ENCODE peak calls at places on chromosomes 2 and 18, in ten cellular contexts. One of them, this sample, is unnamed.

GRCh38 chr18:13874558-13874957 is 40.8 kb downstream of the MC2R start:
- DNase-seq in CD8-positive, alpha-beta T cell: no peak
- DNase-seq in progenitor cell of endocrine pancreas: no peak
- DNase-seq in choroid plexus epithelial cell: no peak
- DNase-seq in stomach: no peak
- DNase-seq in nephron progenitor cell: no peak
- DNase-seq in A549: no peak
- DNase-seq in left ventricle myocardium inferior: no peak
- DNase-seq in hepatocyte: no peak
- DNase-seq in astrocyte: no peak
- DNase-seq in this sample: no peak

GRCh38 chr2:95031076-95031725 is 5.7 kb downstream of the MAL start:
- DNase-seq in CD8-positive, alpha-beta T cell: no peak
- DNase-seq in left ventricle myocardium inferior: no peak
- DNase-seq in choroid plexus epithelial cell: no peak
- DNase-seq in nephron progenitor cell: no peak
- DNase-seq in hepatocyte: no peak
- DNase-seq in astrocyte: no peak
- DNase-seq in A549: no peak
- DNase-seq in progenitor cell of endocrine pancreas: no peak
- DNase-seq in stomach: no peak
- DNase-seq in this sample: no peak

GRCh38 chr18:13501896-13502295 is 224.5 kb downstream of the FAM210A start:
- DNase-seq in progenitor cell of endocrine pancreas: no peak
- DNase-seq in CD8-positive, alpha-beta T cell: no peak
- DNase-seq in choroid plexus epithelial cell: no peak
- DNase-seq in hepatocyte: no peak
- DNase-seq in left ventricle myocardium inferior: no peak
- DNase-seq in stomach: no peak
- DNase-seq in A549: no peak
- DNase-seq in astrocyte: peak; percentile 24
- DNase-seq in nephron progenitor cell: no peak
- DNase-seq in this sample: no peak

GRCh38 chr2:42073739-42074138 is 25.9 kb downstream of the PKDCC start:
- DNase-seq in stomach: no peak
- DNase-seq in left ventricle myocardium inferior: no peak
- DNase-seq in CD8-positive, alpha-beta T cell: no peak
- DNase-seq in choroid plexus epithelial cell: no peak
- DNase-seq in astrocyte: no peak
- DNase-seq in progenitor cell of endocrine pancreas: no peak
- DNase-seq in hepatocyte: no peak
- DNase-seq in A549: no peak
- DNase-seq in nephron progenitor cell: no peak
- DNase-seq in this sample: peak; percentile 91

GRCh38 chr18:79765491-79766245 is 32.1 kb upstream of the KCNG2 start:
- DNase-seq in stomach: no peak
- DNase-seq in choroid plexus epithelial cell: no peak
- DNase-seq in left ventricle myocardium inferior: no peak
- DNase-seq in hepatocyte: no peak
- DNase-seq in CD8-positive, alpha-beta T cell: no peak
- DNase-seq in nephron progenitor cell: no peak
- DNase-seq in astrocyte: peak; percentile 8
- DNase-seq in A549: no peak
- DNase-seq in progenitor cell of endocrine pancreas: no peak
- DNase-seq in this sample: peak; percentile 18

GRCh38 chr2:127425540-127426490 is 7.6 kb downstream of the PROC start:
- DNase-seq in astrocyte: no peak
- DNase-seq in CD8-positive, alpha-beta T cell: no peak
- DNase-seq in A549: no peak
- DNase-seq in left ventricle myocardium inferior: no peak
- DNase-seq in nephron progenitor cell: no peak
- DNase-seq in progenitor cell of endocrine pancreas: no peak
- DNase-seq in choroid plexus epithelial cell: no peak
- DNase-seq in stomach: no peak
- DNase-seq in hepatocyte: no peak
- DNase-seq in this sample: no peak

GRCh38 chr2:188725981-188726380 is 248.2 kb upstream of the COL3A1 start:
- DNase-seq in choroid plexus epithelial cell: peak; percentile 85
- DNase-seq in stomach: no peak
- DNase-seq in hepatocyte: no peak
- DNase-seq in nephron progenitor cell: no peak
- DNase-seq in progenitor cell of endocrine pancreas: no peak
- DNase-seq in A549: no peak
- DNase-seq in CD8-positive, alpha-beta T cell: no peak
- DNase-seq in left ventricle myocardium inferior: no peak
- DNase-seq in astrocyte: peak; percentile 82
- DNase-seq in this sample: peak; percentile 58

GRCh38 chr18:24095976-24096375 is 42.9 kb upstream of the CABYR start:
- DNase-seq in progenitor cell of endocrine pancreas: no peak
- DNase-seq in CD8-positive, alpha-beta T cell: no peak
- DNase-seq in astrocyte: no peak
- DNase-seq in nephron progenitor cell: no peak
- DNase-seq in stomach: no peak
- DNase-seq in hepatocyte: no peak
- DNase-seq in choroid plexus epithelial cell: no peak
- DNase-seq in A549: no peak
- DNase-seq in left ventricle myocardium inferior: no peak
- DNase-seq in this sample: no peak

GRCh38 chr2:11576398-11576797 is 42.6 kb downstream of the GREB1 start:
- DNase-seq in progenitor cell of endocrine pancreas: no peak
- DNase-seq in stomach: no peak
- DNase-seq in A549: no peak
- DNase-seq in choroid plexus epithelial cell: no peak
- DNase-seq in hepatocyte: no peak
- DNase-seq in CD8-positive, alpha-beta T cell: no peak
- DNase-seq in left ventricle myocardium inferior: no peak
- DNase-seq in astrocyte: no peak
- DNase-seq in nephron progenitor cell: no peak
- DNase-seq in this sample: no peak

GRCh38 chr2:242034996-242035814 is 165.7 kb downstream of the RTP5 start:
- DNase-seq in astrocyte: no peak
- DNase-seq in CD8-positive, alpha-beta T cell: no peak
- DNase-seq in choroid plexus epithelial cell: no peak
- DNase-seq in hepatocyte: no peak
- DNase-seq in nephron progenitor cell: no peak
- DNase-seq in A549: no peak
- DNase-seq in progenitor cell of endocrine pancreas: peak; percentile 7
- DNase-seq in left ventricle myocardium inferior: no peak
- DNase-seq in stomach: peak; percentile 24
- DNase-seq in this sample: no peak

GRCh38 chr2:48900321-48901014 is 144.9 kb upstream of the LHCGR start:
- DNase-seq in astrocyte: peak; percentile 2
- DNase-seq in choroid plexus epithelial cell: no peak
- DNase-seq in progenitor cell of endocrine pancreas: no peak
- DNase-seq in A549: no peak
- DNase-seq in CD8-positive, alpha-beta T cell: no peak
- DNase-seq in stomach: no peak
- DNase-seq in nephron progenitor cell: no peak
- DNase-seq in hepatocyte: no peak
- DNase-seq in left ventricle myocardium inferior: no peak
- DNase-seq in this sample: no peak

GRCh38 chr2:48248251-48248933 is 281.6 kb upstream of the STON1 start:
- DNase-seq in hepatocyte: peak; percentile 69
- DNase-seq in A549: peak; percentile 74
- DNase-seq in stomach: no peak
- DNase-seq in CD8-positive, alpha-beta T cell: no peak
- DNase-seq in progenitor cell of endocrine pancreas: no peak
- DNase-seq in choroid plexus epithelial cell: peak; percentile 91
- DNase-seq in left ventricle myocardium inferior: no peak
- DNase-seq in nephron progenitor cell: no peak
- DNase-seq in astrocyte: peak; percentile 91
- DNase-seq in this sample: peak; percentile 93

GRCh38 chr2:195352581-195352980 is 304.4 kb upstream of the SLC39A10 start:
- DNase-seq in astrocyte: no peak
- DNase-seq in hepatocyte: no peak
- DNase-seq in A549: peak; percentile 28
- DNase-seq in choroid plexus epithelial cell: no peak
- DNase-seq in nephron progenitor cell: no peak
- DNase-seq in CD8-positive, alpha-beta T cell: no peak
- DNase-seq in left ventricle myocardium inferior: no peak
- DNase-seq in stomach: no peak
- DNase-seq in progenitor cell of endocrine pancreas: no peak
- DNase-seq in this sample: no peak

GRCh38 chr18:79582978-79583377 is 96.6 kb upstream of the CTDP1 start:
- DNase-seq in hepatocyte: no peak
- DNase-seq in left ventricle myocardium inferior: no peak
- DNase-seq in astrocyte: no peak
- DNase-seq in CD8-positive, alpha-beta T cell: no peak
- DNase-seq in progenitor cell of endocrine pancreas: no peak
- DNase-seq in choroid plexus epithelial cell: no peak
- DNase-seq in nephron progenitor cell: no peak
- DNase-seq in stomach: no peak
- DNase-seq in A549: no peak
- DNase-seq in this sample: no peak

GRCh38 chr18:35267161-35267651 is 22.8 kb downstream of the ZSCAN30 start:
- DNase-seq in A549: no peak
- DNase-seq in left ventricle myocardium inferior: peak; percentile 85
- DNase-seq in nephron progenitor cell: no peak
- DNase-seq in choroid plexus epithelial cell: peak; percentile 72
- DNase-seq in astrocyte: peak; percentile 56
- DNase-seq in CD8-positive, alpha-beta T cell: peak; percentile 59
- DNase-seq in stomach: peak; percentile 80
- DNase-seq in progenitor cell of endocrine pancreas: no peak
- DNase-seq in hepatocyte: no peak
- DNase-seq in this sample: peak; percentile 69

GRCh38 chr2:109046925-109047508 is 58.0 kb upstream of the EDAR start:
- DNase-seq in progenitor cell of endocrine pancreas: no peak
- DNase-seq in astrocyte: no peak
- DNase-seq in nephron progenitor cell: no peak
- DNase-seq in left ventricle myocardium inferior: no peak
- DNase-seq in hepatocyte: no peak
- DNase-seq in A549: peak; percentile 31
- DNase-seq in stomach: no peak
- DNase-seq in choroid plexus epithelial cell: no peak
- DNase-seq in CD8-positive, alpha-beta T cell: no peak
- DNase-seq in this sample: no peak

GRCh38 chr2:197708331-197708730 is 3.2 kb downstream of the MARS2 start:
- DNase-seq in stomach: no peak
- DNase-seq in nephron progenitor cell: no peak
- DNase-seq in progenitor cell of endocrine pancreas: no peak
- DNase-seq in left ventricle myocardium inferior: no peak
- DNase-seq in hepatocyte: peak; percentile 20
- DNase-seq in choroid plexus epithelial cell: peak; percentile 75
- DNase-seq in astrocyte: peak; percentile 61
- DNase-seq in A549: no peak
- DNase-seq in CD8-positive, alpha-beta T cell: no peak
- DNase-seq in this sample: peak; percentile 74

GRCh38 chr2:66683068-66683467 is 248.1 kb downstream of the MEIS1 start:
- DNase-seq in nephron progenitor cell: no peak
- DNase-seq in progenitor cell of endocrine pancreas: no peak
- DNase-seq in choroid plexus epithelial cell: no peak
- DNase-seq in left ventricle myocardium inferior: no peak
- DNase-seq in stomach: no peak
- DNase-seq in hepatocyte: no peak
- DNase-seq in CD8-positive, alpha-beta T cell: no peak
- DNase-seq in A549: no peak
- DNase-seq in astrocyte: no peak
- DNase-seq in this sample: no peak

GRCh38 chr2:147222506-147222905 is 622.3 kb upstream of the ACVR2A start:
- DNase-seq in nephron progenitor cell: no peak
- DNase-seq in astrocyte: no peak
- DNase-seq in CD8-positive, alpha-beta T cell: no peak
- DNase-seq in progenitor cell of endocrine pancreas: no peak
- DNase-seq in choroid plexus epithelial cell: no peak
- DNase-seq in left ventricle myocardium inferior: no peak
- DNase-seq in hepatocyte: no peak
- DNase-seq in A549: no peak
- DNase-seq in stomach: no peak
- DNase-seq in this sample: no peak

DNA sequence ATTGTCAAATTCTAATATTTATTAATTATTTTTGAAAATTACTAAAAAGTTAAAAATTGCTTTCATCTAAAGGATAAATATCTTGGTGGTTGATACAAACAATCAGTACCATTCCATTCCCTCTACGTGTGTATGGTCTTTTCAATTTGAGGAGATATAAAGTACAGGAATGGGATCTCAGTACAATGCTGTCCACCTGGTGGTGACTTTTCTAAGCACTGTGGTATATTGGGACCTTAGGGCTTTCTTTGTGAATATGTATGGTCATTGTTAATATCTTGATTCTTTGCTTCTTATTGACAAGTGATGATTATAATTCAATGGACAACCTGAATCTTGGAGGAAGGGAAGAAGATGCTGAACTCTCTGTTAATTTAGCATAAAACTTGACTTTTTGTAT is 83.1 kb downstream of the NBEAL1 start:
- DNase-seq in choroid plexus epithelial cell: peak; percentile 48
- DNase-seq in hepatocyte: peak; percentile 4
- DNase-seq in nephron progenitor cell: no peak
- DNase-seq in progenitor cell of endocrine pancreas: no peak
- DNase-seq in astrocyte: no peak
- DNase-seq in left ventricle myocardium inferior: no peak
- DNase-seq in CD8-positive, alpha-beta T cell: no peak
- DNase-seq in A549: peak; percentile 42
- DNase-seq in stomach: no peak
- DNase-seq in this sample: no peak
- TF ChIP-seq CTCF in choroid plexus epithelial cell: peak; percentile 47
- TF ChIP-seq CTCF in hepatocyte: peak; percentile 18
- TF ChIP-seq CTCF in nephron progenitor cell: peak; percentile 25
- TF ChIP-seq CTCF in progenitor cell of endocrine pancreas: peak; percentile 53
- TF ChIP-seq CTCF in astrocyte: peak; percentile 33
- TF ChIP-seq CTCF in left ventricle myocardium inferior: peak; percentile 46
- TF ChIP-seq CTCF in CD8-positive, alpha-beta T cell: peak; percentile 19
- TF ChIP-seq CTCF in A549: peak; percentile 30
- TF ChIP-seq CTCF in stomach: no peak
- TF ChIP-seq CTCF in this sample: peak; percentile 36

GRCh38 chr18:58661423-58661822 is 9.8 kb upstream of the MALT1 start:
- DNase-seq in nephron progenitor cell: no peak
- DNase-seq in left ventricle myocardium inferior: no peak
- DNase-seq in stomach: no peak
- DNase-seq in A549: no peak
- DNase-seq in hepatocyte: peak; percentile 17
- DNase-seq in choroid plexus epithelial cell: peak; percentile 62
- DNase-seq in progenitor cell of endocrine pancreas: no peak
- DNase-seq in CD8-positive, alpha-beta T cell: no peak
- DNase-seq in astrocyte: no peak
- DNase-seq in this sample: no peak
- TF ChIP-seq CTCF in nephron progenitor cell: no peak
- TF ChIP-seq CTCF in left ventricle myocardium inferior: peak; percentile 56
- TF ChIP-seq CTCF in stomach: no peak
- TF ChIP-seq CTCF in A549: peak; percentile 27
- TF ChIP-seq CTCF in hepatocyte: peak; percentile 25
- TF ChIP-seq CTCF in choroid plexus epithelial cell: peak; percentile 65
- TF ChIP-seq CTCF in progenitor cell of endocrine pancreas: no peak
- TF ChIP-seq CTCF in CD8-positive, alpha-beta T cell: no peak
- TF ChIP-seq CTCF in astrocyte: no peak
- TF ChIP-seq CTCF in this sample: peak; percentile 36

GRCh38 chr2:24920813-24921441 is 890 bp upstream of the ADCY3 start:
- DNase-seq in stomach: no peak
- DNase-seq in progenitor cell of endocrine pancreas: no peak
- DNase-seq in CD8-positive, alpha-beta T cell: no peak
- DNase-seq in A549: peak; percentile 33
- DNase-seq in astrocyte: no peak
- DNase-seq in choroid plexus epithelial cell: no peak
- DNase-seq in nephron progenitor cell: no peak
- DNase-seq in left ventricle myocardium inferior: no peak
- DNase-seq in hepatocyte: no peak
- DNase-seq in this sample: no peak
- TF ChIP-seq CTCF in stomach: no peak
- TF ChIP-seq CTCF in progenitor cell of endocrine pancreas: peak; percentile 40
- TF ChIP-seq CTCF in CD8-positive, alpha-beta T cell: no peak
- TF ChIP-seq CTCF in A549: peak; percentile 76
- TF ChIP-seq CTCF in astrocyte: peak; percentile 19
- TF ChIP-seq CTCF in choroid plexus epithelial cell: peak; percentile 55
- TF ChIP-seq CTCF in nephron progenitor cell: no peak
- TF ChIP-seq CTCF in left ventricle myocardium inferior: no peak
- TF ChIP-seq CTCF in hepatocyte: peak; percentile 33
- TF ChIP-seq CTCF in this sample: peak; percentile 32

GRCh38 chr2:216664593-216665034 is 30.7 kb downstream of the IGFBP5 start:
- DNase-seq in CD8-positive, alpha-beta T cell: no peak
- DNase-seq in left ventricle myocardium inferior: no peak
- DNase-seq in astrocyte: peak; percentile 64
- DNase-seq in hepatocyte: peak; percentile 69
- DNase-seq in choroid plexus epithelial cell: peak; percentile 41
- DNase-seq in progenitor cell of endocrine pancreas: no peak
- DNase-seq in nephron progenitor cell: no peak
- DNase-seq in stomach: peak; percentile 42
- DNase-seq in A549: no peak
- DNase-seq in this sample: peak; percentile 73
- TF ChIP-seq CTCF in CD8-positive, alpha-beta T cell: no peak
- TF ChIP-seq CTCF in left ventricle myocardium inferior: no peak
- TF ChIP-seq CTCF in astrocyte: peak; percentile 7
- TF ChIP-seq CTCF in hepatocyte: peak; percentile 34
- TF ChIP-seq CTCF in choroid plexus epithelial cell: peak; percentile 38
- TF ChIP-seq CTCF in progenitor cell of endocrine pancreas: no peak
- TF ChIP-seq CTCF in nephron progenitor cell: no peak
- TF ChIP-seq CTCF in stomach: no peak
- TF ChIP-seq CTCF in A549: no peak
- TF ChIP-seq CTCF in this sample: no peak

This sample was measured in fibroblast of lung.